ENCODE peak calls at places on chromosomes 2 and 18, in eight cellular contexts. V is neural progenitor cell, N is SK-N-MC, K is endothelial cell of umbilical vein, W is HCT116, J is fibroblast of lung, C is K562, A is PC-9. P is an unnamed sample.
A peak's percentile ranks its signal among the peaks of the same experiment; 100 is the strongest.

GRCh38 chr2:74119324-74119723 is 28.4 kb downstream of the BOLA3 start:
- DNase-seq in V (no peak), N (no peak), K (no peak), W (no peak), J (peak; percentile 13), C (no peak), A (no peak), P (no peak)

GRCh38 chr2:129876576-129876975 is 102.9 kb upstream of the RAB6C start:
- DNase-seq in V (no peak), N (no peak), K (no peak), W (no peak), J (no peak), C (no peak), A (no peak), P (no peak)

GRCh38 chr18:5518899-5519371 is 24.9 kb downstream of the EPB41L3 start:
- DNase-seq in V (no peak), N (no peak), K (peak; percentile 81), W (no peak), J (peak; percentile 72), C (no peak), A (no peak), P (peak; percentile 68)

GRCh38 chr18:48813833-48814489 is 136.8 kb downstream of the SMAD7 start:
- DNase-seq in V (no peak), N (no peak), K (no peak), W (no peak), J (no peak), C (peak; percentile 32), A (no peak), P (no peak)

GRCh38 chr2:129922571-129923264 is 56.7 kb upstream of the RAB6C start:
- DNase-seq in V (peak; percentile 48), N (no peak), K (no peak), W (no peak), J (no peak), C (no peak), A (no peak), P (no peak)

GRCh38 chr2:15561574-15562344 is 625 bp upstream of the NBAS start:
- DNase-seq in V (peak; percentile 47), N (no peak), K (peak; percentile 76), W (no peak), J (peak; percentile 85), C (peak; percentile 65), A (no peak), P (peak; percentile 80)

GRCh38 chr2:39424951-39425350 is 12.1 kb downstream of the MAP4K3 start:
- DNase-seq in V (no peak), N (no peak), K (no peak), W (no peak), J (no peak), C (no peak), A (no peak), P (no peak)

GRCh38 chr18:811192-812122 is 585 bp downstream of the YES1 start:
- DNase-seq in V (peak; percentile 67), N (no peak), K (peak; percentile 41), W (no peak), J (peak; percentile 19), C (no peak), A (no peak), P (no peak)

GRCh38 chr2:230934291-230935131 is 9.5 kb upstream of the GPR55 start:
- DNase-seq in V (no peak), N (no peak), K (no peak), W (no peak), J (no peak), C (no peak), A (no peak), P (no peak)

DNA sequence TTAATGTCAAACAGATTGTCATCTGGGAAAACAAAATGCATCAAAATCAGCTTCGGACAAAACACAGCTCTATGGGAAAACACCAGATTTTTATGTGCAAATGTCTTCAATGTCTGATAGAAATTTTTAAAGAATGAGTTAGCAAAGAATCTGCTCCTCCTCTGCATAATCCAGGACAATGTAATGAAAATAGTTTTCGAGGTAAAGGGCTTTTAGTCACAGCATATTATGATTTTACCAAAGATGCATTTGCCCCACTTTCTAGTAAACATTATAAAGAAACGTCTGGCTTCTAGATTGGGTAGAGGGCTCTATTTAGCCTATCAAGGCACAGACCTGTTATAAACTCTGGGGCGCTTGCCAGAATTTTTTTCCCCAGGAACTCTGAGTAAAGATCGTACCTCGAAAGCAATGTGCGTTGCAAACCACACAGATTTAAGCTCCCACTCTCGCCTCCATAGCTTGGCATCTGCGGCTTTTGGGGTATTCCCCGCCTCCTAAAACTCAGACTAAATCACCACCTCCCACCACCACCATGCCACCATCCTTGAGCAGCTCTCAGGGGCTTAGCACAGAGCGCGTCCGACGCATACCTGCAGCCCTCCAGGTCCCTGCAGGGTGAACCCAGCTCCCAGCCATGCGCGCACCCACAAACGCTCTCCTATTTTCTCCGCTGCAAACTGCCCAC is 926 bp downstream of the ACVR1C start:
- DNase-seq in V (peak; percentile 44), N (no peak), K (peak; percentile 1), W (no peak), J (peak; percentile 44), C (no peak), A (no peak), P (peak; percentile 37)
- TF ChIP-seq EZH2 in V (peak; percentile 66), N (no peak), K (peak; percentile 42), W (no peak), J (no peak), C (no peak), A (no peak), P (no peak)

GRCh38 chr18:57353137-57353939 is 981 bp downstream of the ST8SIA3 start:
- DNase-seq in V (peak; percentile 85), N (no peak), K (no peak), W (no peak), J (no peak), C (no peak), A (no peak), P (no peak)

GRCh38 chr18:57359433-57359832 is 7.1 kb downstream of the ST8SIA3 start:
- DNase-seq in V (no peak), N (no peak), K (no peak), W (no peak), J (no peak), C (no peak), A (no peak), P (no peak)

GRCh38 chr18:57352271-57352701 is at the start of gene ST8SIA3:
- DNase-seq in V (peak; percentile 47), N (no peak), K (no peak), W (no peak), J (no peak), C (no peak), A (no peak), P (no peak)

GRCh38 chr18:57352761-57353136 is 392 bp downstream of the ST8SIA3 start:
- DNase-seq in V (peak; percentile 52), N (no peak), K (no peak), W (no peak), J (no peak), C (no peak), A (no peak), P (no peak)

DNA sequence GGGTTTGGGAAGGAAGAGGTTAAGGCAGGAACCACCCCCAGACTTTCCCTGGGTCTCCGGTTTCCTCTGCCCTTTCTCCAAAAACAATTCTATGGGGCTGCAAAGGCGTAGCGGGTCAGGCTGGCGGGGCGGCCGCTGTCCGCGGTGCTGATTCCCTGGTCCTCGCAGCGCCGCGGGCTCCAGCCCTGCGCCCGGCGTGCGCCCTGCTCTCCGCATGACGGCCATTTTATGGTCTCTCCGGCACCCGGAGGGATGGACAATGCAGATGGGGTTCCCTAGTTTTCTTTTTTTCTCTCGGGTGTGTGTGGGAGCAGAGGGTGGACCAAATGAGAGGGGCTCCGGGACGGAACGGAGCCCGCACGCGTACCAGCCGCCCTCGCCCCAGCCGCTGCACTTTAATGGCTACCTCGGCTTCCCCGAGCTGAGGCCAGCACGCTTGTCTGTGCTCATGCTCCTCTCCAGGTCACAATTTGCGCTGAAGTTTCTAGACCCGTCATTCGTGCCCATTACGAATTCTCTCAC is 1.6 kb downstream of the ST8SIA3 start:
- DNase-seq in V (peak; percentile 94), N (no peak), K (peak; percentile 22), W (no peak), J (peak; percentile 29), C (peak; percentile 45), A (no peak), P (peak; percentile 16)
- TF ChIP-seq EZH2 in V (peak; percentile 49), N (no peak), K (no peak), W (no peak), J (no peak), C (no peak), A (no peak), P (peak; percentile 46)

DNA sequence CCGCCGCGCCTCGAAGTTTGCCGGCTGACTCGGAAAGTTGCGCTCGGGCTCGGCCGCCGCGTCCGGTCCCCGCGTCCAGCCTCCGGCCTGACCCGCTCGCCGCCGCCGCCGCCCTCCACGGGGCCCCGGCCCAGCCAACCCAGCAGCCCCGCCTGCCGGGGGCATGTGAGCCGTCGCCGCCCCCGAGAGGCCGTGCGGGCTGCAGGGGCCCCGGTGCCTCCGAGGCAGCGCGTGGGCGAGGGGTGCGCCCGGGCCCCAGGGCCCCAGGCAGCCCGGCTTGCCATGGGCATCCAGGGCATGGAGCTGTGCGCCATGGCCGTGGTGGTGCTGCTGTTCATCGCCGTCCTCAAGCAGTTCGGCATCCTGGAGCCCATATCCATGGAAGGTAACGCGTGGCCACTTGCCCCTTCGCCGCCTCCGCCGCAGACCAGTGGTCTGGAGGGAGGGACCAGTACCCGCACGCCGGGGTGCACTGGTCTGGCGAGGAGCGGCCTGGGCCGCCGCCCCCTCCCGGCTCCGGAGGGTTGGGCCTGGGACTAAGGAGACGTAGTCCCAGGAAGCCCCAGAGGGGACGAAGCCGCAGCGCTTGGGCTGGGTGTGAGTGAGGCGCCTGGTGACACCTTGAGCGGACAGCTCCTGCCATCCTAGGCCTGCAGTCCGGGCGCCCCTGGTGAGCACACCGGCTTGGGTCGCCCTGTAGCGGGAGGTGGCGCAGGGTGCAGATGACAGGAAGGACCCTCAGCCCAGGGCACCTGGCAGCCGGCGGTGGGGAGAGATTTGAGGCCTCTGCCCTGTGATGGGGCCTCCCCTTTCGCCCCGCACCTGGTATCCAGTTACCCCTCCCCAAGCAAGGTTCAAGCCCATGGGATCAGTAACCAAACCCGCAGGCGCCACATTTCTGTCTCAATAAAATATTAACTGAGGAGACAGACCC is 49.9 kb downstream of the KCNIP3 start:
- DNase-seq in V (peak; percentile 59), N (no peak), K (peak; percentile 8), W (no peak), J (peak; percentile 29), C (peak; percentile 73), A (no peak), P (no peak)
- TF ChIP-seq EZH2 in V (peak; percentile 63), N (no peak), K (peak; percentile 9), W (no peak), J (no peak), C (no peak), A (no peak), P (no peak)

GRCh38 chr2:118850901-118851268 is 3.4 kb upstream of the EN1 start:
- DNase-seq in V (no peak), N (no peak), K (no peak), W (no peak), J (no peak), C (no peak), A (no peak), P (no peak)

GRCh38 chr2:118853129-118853640 is 5.7 kb upstream of the EN1 start:
- DNase-seq in V (no peak), N (no peak), K (no peak), W (no peak), J (no peak), C (no peak), A (no peak), P (no peak)

GRCh38 chr2:118853647-118854367 is 6.4 kb upstream of the EN1 start:
- DNase-seq in V (peak; percentile 36), N (no peak), K (no peak), W (no peak), J (no peak), C (no peak), A (no peak), P (no peak)

GRCh38 chr2:118851650-118852049 is 4.2 kb upstream of the EN1 start:
- DNase-seq in V (peak; percentile 65), N (no peak), K (no peak), W (no peak), J (no peak), C (no peak), A (no peak), P (no peak)

GRCh38 chr2:118852605-118853128 is 5.2 kb upstream of the EN1 start:
- DNase-seq in V (peak; percentile 67), N (no peak), K (no peak), W (no peak), J (no peak), C (no peak), A (no peak), P (no peak)
- TF ChIP-seq EZH2 in V (no peak), N (peak; percentile 95), K (peak; percentile 59), W (no peak), J (no peak), C (no peak), A (no peak), P (peak; percentile 87)